ENCODE peak calls at places on chromosomes 5 and 9, in ten cellular contexts. I, Q, V, O, A, G, S, N, T and Y are unnamed samples.

GRCh38 chr9:32550046-32550608 is 2.0 kb upstream of the SMIM27 start:
- DNase-seq in O (peak), S (no peak), N (no peak), V (no peak), Q (peak), G (no peak), I (no peak), A (no peak), T (no peak), Y (no peak)

GRCh38 chr5:375336-375920 is 53.9 kb downstream of the AHRR start:
- DNase-seq in G (no peak), T (peak), N (no peak), A (no peak), O (no peak), Q (no peak), V (peak), S (no peak), I (peak), Y (no peak)

GRCh38 chr5:130138406-130139060 is 234.3 kb downstream of the CHSY3 start:
- DNase-seq in T (no peak), O (peak), G (no peak), V (no peak), Q (no peak), S (no peak), I (no peak), N (no peak), A (no peak), Y (no peak)

GRCh38 chr5:92353107-92354030 is 970.3 kb upstream of the ARRDC3 start:
- DNase-seq in S (no peak), I (no peak), Q (peak), N (no peak), A (peak), O (peak), V (no peak), G (no peak), T (no peak), Y (no peak)

GRCh38 chr9:99485461-99485860 is 263.4 kb downstream of the SEC61B start:
- DNase-seq in V (no peak), G (no peak), A (no peak), I (no peak), Q (no peak), N (no peak), T (no peak), S (no peak), O (peak), Y (no peak)

GRCh38 chr9:128166169-128166568 is 6.1 kb downstream of the BBLN start:
- DNase-seq in G (no peak), Q (no peak), O (no peak), V (no peak), T (no peak), S (no peak), I (no peak), A (no peak), N (no peak), Y (no peak)

GRCh38 chr5:175728885-175729828 is 71.3 kb downstream of the HRH2 start:
- DNase-seq in V (no peak), N (no peak), G (no peak), I (no peak), Q (no peak), T (no peak), A (no peak), S (no peak), O (no peak), Y (no peak)

GRCh38 chr5:124634820-124635323 is 111.6 kb downstream of the ZNF608 start:
- DNase-seq in G (no peak), V (no peak), Q (no peak), T (no peak), S (no peak), N (no peak), O (peak), A (peak), I (no peak), Y (no peak)

GRCh38 chr5:173670130-173670591 is 53.7 kb upstream of the BOD1 start:
- DNase-seq in I (no peak), Q (peak), S (no peak), O (peak), V (no peak), N (no peak), A (no peak), G (no peak), T (no peak), Y (no peak)

GRCh38 chr9:125428515-125429467 is 167.2 kb downstream of the GAPVD1 start:
- DNase-seq in I (no peak), V (peak), N (no peak), T (no peak), G (no peak), S (no peak), Q (no peak), A (no peak), O (no peak), Y (no peak)

GRCh38 chr5:96096724-96097123 is 135.1 kb upstream of the ELL2 start:
- DNase-seq in Q (no peak), A (no peak), I (no peak), N (no peak), T (no peak), G (no peak), O (peak), S (no peak), V (no peak), Y (no peak)

GRCh38 chr5:179265529-179266290 is 79.6 kb downstream of the ADAMTS2 start:
- DNase-seq in N (no peak), A (peak), Q (peak), G (peak), I (peak), T (no peak), O (peak), V (peak), S (peak), Y (no peak)